ENCODE peak calls at places on chromosomes 11 and 22, in four cellular contexts. J is OCI-LY7, R is mammary epithelial cell, U is colonic mucosa. G is an unnamed sample.

GRCh38 chr11:65785329-65786007 is 1.4 kb upstream of the OVOL1 start:
- DNase-seq in J (no peak), U (no peak), R (no peak), G (no peak)

GRCh38 chr22:25148149-25148691 is 51.4 kb upstream of the CRYBB3 start:
- DNase-seq in U (peak; percentile 86), J (no peak), R (no peak), G (peak; percentile 77)

GRCh38 chr11:66421492-66422205 is 814 bp downstream of the NPAS4 start:
- DNase-seq in J (peak; percentile 90), U (peak; percentile 90), R (peak; percentile 71), G (peak; percentile 88)

GRCh38 chr22:26314656-26315055 is 114.4 kb upstream of the ASPHD2 start:
- DNase-seq in R (no peak), J (no peak), U (no peak), G (no peak)

GRCh38 chr11:128157423-128158298 is 429.7 kb downstream of the ETS1 start:
- DNase-seq in J (peak; percentile 80), U (peak; percentile 60), R (peak; percentile 67), G (no peak)

GRCh38 chr11:20000393-20001134 is 159.7 kb downstream of the DBX1 start:
- DNase-seq in U (no peak), J (no peak), R (no peak), G (peak; percentile 47)

GRCh38 chr11:57530215-57530595 is 349 bp downstream of the TIMM10 start:
- DNase-seq in J (peak; percentile 25), U (peak; percentile 28), R (no peak), G (no peak)

GRCh38 chr11:3797329-3798090 is at the start of gene NUP98:
- DNase-seq in R (peak; percentile 100), U (peak; percentile 100), J (peak; percentile 100), G (peak; percentile 99)

GRCh38 chr11:131592152-131592551 is 221.7 kb downstream of the NTM start:
- DNase-seq in U (no peak), R (no peak), J (no peak), G (no peak)

GRCh38 chr11:27008811-27009535 is 15.1 kb downstream of the FIBIN start:
- DNase-seq in J (no peak), R (peak; percentile 41), U (no peak), G (no peak)

GRCh38 chr11:66172146-66172545 is 96.3 kb upstream of the RAB1B start:
- DNase-seq in U (no peak), R (peak; percentile 58), J (no peak), G (no peak)

GRCh38 chr11:70661763-70662501 is 263.6 kb downstream of the CTTN start:
- DNase-seq in R (peak; percentile 25), J (no peak), U (no peak), G (no peak)

GRCh38 chr11:20037358-20037757 is 122.9 kb downstream of the DBX1 start:
- DNase-seq in J (no peak), R (no peak), U (no peak), G (no peak)

GRCh38 chr22:27782065-27782464 is 19.5 kb downstream of the MN1 start:
- DNase-seq in R (no peak), U (no peak), J (no peak), G (no peak)

GRCh38 chr11:19506803-19507466 is 205.7 kb upstream of the NAV2 start:
- DNase-seq in R (no peak), J (no peak), U (no peak), G (no peak)

GRCh38 chr11:1010551-1011319 is 25.8 kb downstream of the MUC6 start:
- DNase-seq in J (no peak), R (no peak), U (no peak), G (no peak)

DNA sequence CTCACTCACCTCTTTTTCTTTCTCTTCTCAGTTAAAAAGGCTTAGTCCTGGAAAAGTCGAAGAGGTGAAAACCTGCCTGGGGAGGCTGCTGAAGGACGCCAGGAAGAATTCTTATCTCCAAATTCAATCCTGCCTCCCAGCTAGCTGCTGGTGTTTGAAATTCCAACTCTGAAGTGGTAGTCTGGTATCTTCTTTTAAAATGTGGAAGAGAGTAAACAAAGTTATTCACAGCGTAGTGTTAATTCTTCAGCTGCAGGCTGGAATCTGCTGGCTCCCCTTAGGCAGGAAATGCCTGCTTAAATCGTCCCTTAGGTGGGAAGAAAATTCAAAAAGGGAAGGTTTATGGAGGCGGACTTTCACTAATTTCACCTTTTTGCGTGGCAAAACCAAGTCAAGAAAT is 439.0 kb upstream of the CCDC90B start:
- DNase-seq in U (no peak), J (no peak), R (no peak), G (no peak)
- H3K4me3 ChIP-seq in U (no peak overlapping the region), J (no peak overlapping the region), R (no peak overlapping the region), G (no peak overlapping the region)

GRCh38 chr22:50271519-50271970 is 1.4 kb upstream of the MAPK11 start:
- DNase-seq in U (peak; percentile 82), R (peak; percentile 56), J (peak; percentile 73), G (peak; percentile 82)
- H3K4me3 ChIP-seq in U (peak overlapping the region; percentile 35), R (no peak overlapping the region), J (peak overlapping the region; percentile 73), G (peak overlapping the region; percentile 51)

GRCh38 chr11:118010738-118011461 is 24.7 kb downstream of the IL10RA start:
- DNase-seq in R (no peak), J (peak; percentile 93), U (peak; percentile 43), G (peak; percentile 93)
- H3K4me3 ChIP-seq in R (no peak overlapping the region), J (peak overlapping the region; percentile 54), U (no peak overlapping the region), G (no peak overlapping the region)

GRCh38 chr22:41725510-41726110 is 26.3 kb downstream of the MEI1 start:
- DNase-seq in U (no peak), J (no peak), R (no peak), G (no peak)

DNA sequence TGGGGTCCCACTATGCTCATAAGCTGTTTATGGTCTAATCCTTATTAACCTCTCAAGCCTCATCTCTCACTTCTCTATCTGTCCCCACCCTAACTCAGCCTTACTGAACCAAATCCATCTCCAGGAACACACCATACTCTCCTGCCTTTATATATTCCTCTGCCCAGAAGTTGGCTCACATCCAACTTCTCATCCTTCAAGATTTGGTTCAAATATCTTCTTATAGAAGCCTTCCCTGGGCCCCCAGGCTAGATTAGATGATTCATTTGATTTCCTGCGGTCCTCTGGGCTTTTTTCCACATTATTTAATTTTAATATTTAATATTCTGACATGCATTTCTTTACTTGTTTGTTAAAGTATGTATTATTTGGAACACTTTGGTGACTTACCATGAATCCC is 23.2 kb downstream of the MEI1 start:
- DNase-seq in U (no peak), J (no peak), R (no peak), G (no peak)
- H3K4me3 ChIP-seq in U (no peak overlapping the region), J (no peak overlapping the region), R (no peak overlapping the region), G (no peak overlapping the region)

GRCh38 chr11:18324381-18324780 is 2.0 kb downstream of the GTF2H1 start:
- DNase-seq in R (no peak), J (peak; percentile 19), U (no peak), G (no peak)
- H3K4me3 ChIP-seq in R (peak overlapping the region; percentile 78), J (peak overlapping the region; percentile 87), U (no peak overlapping the region), G (no peak overlapping the region)

DNA sequence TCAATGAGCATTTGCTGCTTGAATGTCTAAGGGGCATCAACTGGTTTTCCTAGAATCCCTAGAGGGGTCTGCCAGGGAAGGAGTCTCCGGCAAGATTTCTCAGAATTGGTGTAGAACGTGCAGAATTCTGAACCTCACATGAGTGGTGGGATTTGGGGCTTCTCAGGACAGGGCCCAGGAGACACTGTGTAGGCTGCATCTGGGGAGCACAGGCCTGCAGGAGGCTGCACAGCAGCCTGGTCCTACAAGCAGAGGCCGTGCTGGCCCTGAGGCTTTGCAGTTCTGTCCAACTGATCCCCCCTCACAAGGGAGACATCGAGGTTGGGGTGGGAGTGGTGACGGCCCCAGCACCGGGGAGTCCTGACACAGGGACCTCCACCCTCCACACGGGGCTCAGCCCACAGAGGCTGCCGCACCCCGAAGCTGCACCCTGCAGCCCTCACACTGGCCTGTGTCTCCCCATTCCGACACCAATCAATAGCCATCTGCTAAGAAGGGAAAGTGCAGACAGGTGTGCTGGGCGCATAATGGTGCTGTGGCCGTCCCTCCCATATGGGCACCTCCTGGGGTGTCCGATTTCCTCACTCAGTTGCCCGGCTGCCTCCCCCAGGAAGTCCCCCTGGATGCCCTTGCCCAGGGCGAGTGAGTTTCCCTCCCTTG is 688.1 kb downstream of the BRD1 start:
- DNase-seq in R (no peak), J (no peak), U (no peak), G (peak; percentile 44)
- H3K4me3 ChIP-seq in R (no peak overlapping the region), J (no peak overlapping the region), U (no peak overlapping the region), G (no peak overlapping the region)

GRCh38 chr22:19755145-19755710 is 5.3 kb upstream of the TBX1 start:
- DNase-seq in R (no peak), U (no peak), J (no peak), G (no peak)
- H3K4me3 ChIP-seq in R (no peak overlapping the region), U (no peak overlapping the region), J (no peak overlapping the region), G (no peak overlapping the region)

G was measured in Peyer's patch.